ENCODE peak calls at places on chromosome 5, in five cellular contexts. B is A549, O is heart left ventricle, Y is RWPE2, R is HuH-7.5. W is an unnamed sample.

GRCh38 chr5:14510156-14510734 is 71.3 kb upstream of the OTULINL start:
- DNase-seq in O (no peak), B (no peak), Y (no peak), R (no peak), W (no peak)

GRCh38 chr5:112529525-112529924 is 110.4 kb upstream of the EPB41L4A start:
- DNase-seq in Y (no peak), R (no peak), O (no peak), B (peak), W (no peak)

GRCh38 chr5:178428341-178429155 is 161.6 kb downstream of the COL23A1 start:
- DNase-seq in Y (no peak), B (no peak), O (peak), R (no peak), W (no peak)

GRCh38 chr5:111069839-111070238 is 1.7 kb upstream of the TSLP start:
- DNase-seq in B (no peak), O (no peak), R (no peak), Y (no peak), W (no peak)

GRCh38 chr5:179668404-179668803 is 12.4 kb downstream of the CBY3 start:
- DNase-seq in B (peak), Y (no peak), R (peak), O (no peak), W (no peak)

GRCh38 chr5:171521679-171522078 is 102.2 kb downstream of the FGF18 start:
- DNase-seq in R (no peak), Y (no peak), B (no peak), O (no peak), W (no peak)

GRCh38 chr5:27403248-27403882 is 365.0 kb upstream of the CDH9 start:
- DNase-seq in Y (no peak), O (no peak), B (peak), R (no peak), W (no peak)

GRCh38 chr5:151495330-151495729 is 47.9 kb downstream of the SLC36A1 start:
- DNase-seq in R (no peak), B (no peak), Y (no peak), O (no peak), W (no peak)

GRCh38 chr5:126098330-126099017 is 324.7 kb upstream of the GRAMD2B start:
- DNase-seq in Y (no peak), O (no peak), B (no peak), R (no peak), W (no peak)

GRCh38 chr5:132433141-132433540 is 57.4 kb downstream of the IRF1 start:
- DNase-seq in Y (peak), O (no peak), B (no peak), R (no peak), W (no peak)

GRCh38 chr5:95669540-95669939 is 13.3 kb downstream of the SPATA9 start:
- DNase-seq in O (peak), B (no peak), R (no peak), Y (no peak), W (peak)

GRCh38 chr5:220008-220407 is 1.9 kb downstream of the SDHA start:
- DNase-seq in B (no peak), R (no peak), O (no peak), Y (no peak), W (no peak)

GRCh38 chr5:149747141-149747832 is 17.2 kb downstream of the PPARGC1B start:
- DNase-seq in B (peak), R (no peak), Y (peak), O (peak), W (peak)

GRCh38 chr5:159777049-159777448 is 139.2 kb upstream of the ADRA1B start:
- DNase-seq in B (no peak), Y (no peak), R (no peak), O (no peak), W (no peak)

GRCh38 chr5:137376127-137376526 is 123.0 kb downstream of the SPOCK1 start:
- DNase-seq in B (no peak), R (no peak), Y (no peak), O (peak), W (no peak)

GRCh38 chr5:178365501-178366440 is 133.2 kb upstream of the PHYKPL start:
- DNase-seq in Y (peak), R (no peak), O (peak), B (no peak), W (no peak)

GRCh38 chr5:158163836-158164572 is 305.1 kb upstream of the CLINT1 start:
- DNase-seq in R (no peak), O (no peak), B (no peak), Y (no peak), W (no peak)

GRCh38 chr5:40666657-40667056 is 13.1 kb upstream of the PTGER4 start:
- DNase-seq in R (no peak), Y (no peak), O (no peak), B (no peak), W (no peak)

GRCh38 chr5:36958612-36959011 is 82.0 kb downstream of the NIPBL start:
- DNase-seq in O (no peak), Y (no peak), B (no peak), R (no peak), W (no peak)

GRCh38 chr5:111627862-111628261 is 115.5 kb upstream of the STARD4 start:
- DNase-seq in R (no peak), O (no peak), B (no peak), Y (no peak), W (no peak)

GRCh38 chr5:134463991-134464760 is 52.5 kb upstream of the CDKN2AIPNL start:
- DNase-seq in B (no peak), Y (peak), R (no peak), O (no peak), W (no peak)

GRCh38 chr5:149450199-149450598 is 71.1 kb upstream of the IL17B start:
- DNase-seq in R (no peak), O (peak), B (no peak), Y (no peak), W (no peak)

GRCh38 chr5:17150498-17150897 is 66.9 kb upstream of the BASP1 start:
- DNase-seq in Y (no peak), O (no peak), R (no peak), B (no peak), W (no peak)

GRCh38 chr5:68749648-68750047 is 344.2 kb upstream of the SLC30A5 start:
- DNase-seq in R (no peak), Y (no peak), O (no peak), B (no peak), W (peak)

GRCh38 chr5:132439521-132440206 is 50.9 kb downstream of the IRF1 start:
- DNase-seq in R (no peak), O (peak), B (no peak), Y (no peak), W (peak)

GRCh38 chr5:124262443-124262842 is 484.0 kb downstream of the ZNF608 start:
- DNase-seq in R (no peak), O (no peak), B (no peak), Y (no peak), W (no peak)

W was measured in breast epithelium.